ENCODE peak calls at places on chromosomes 6 and 20, in four cellular contexts. V, K, W and Y are unnamed samples.

GRCh38 chr20:38429301-38429700 is 5.8 kb downstream of the SNHG17 start:
- DNase-seq in K (no peak), V (no peak), W (no peak), Y (no peak)

GRCh38 chr6:29647927-29648642 is 8.8 kb upstream of the MOG start:
- DNase-seq in V (peak), W (peak), K (no peak), Y (no peak)

GRCh38 chr6:30748301-30748769 is 4.0 kb upstream of the IER3 start:
- DNase-seq in K (no peak), V (no peak), W (no peak), Y (peak)

GRCh38 chr6:32627831-32628230 is 9.4 kb upstream of the HLA-DQA1 start:
- DNase-seq in W (no peak), V (peak), K (no peak), Y (no peak)

GRCh38 chr6:43070028-43070632 is 6.0 kb upstream of the PTK7 start:
- DNase-seq in V (no peak), K (no peak), W (peak), Y (no peak)

GRCh38 chr6:109053285-109053684 is 41.4 kb downstream of the SESN1 start:
- DNase-seq in K (no peak), V (no peak), W (no peak), Y (no peak)

GRCh38 chr20:7010584-7010983 is 243.1 kb downstream of the BMP2 start:
- DNase-seq in W (no peak), V (no peak), K (no peak), Y (no peak)

GRCh38 chr6:109379706-109380105 is 2.6 kb downstream of the CD164 start:
- DNase-seq in K (no peak), V (peak), W (no peak), Y (no peak)

GRCh38 chr6:7932625-7933024 is 22.0 kb upstream of the TXNDC5 start:
- DNase-seq in V (no peak), W (no peak), K (no peak), Y (no peak)

GRCh38 chr20:23034721-23035671 is at the start of gene SSTR4:
- DNase-seq in V (no peak), W (no peak), K (no peak), Y (no peak)

GRCh38 chr6:134446228-134446848 is 128.4 kb upstream of the SGK1 start:
- DNase-seq in K (no peak), W (peak), V (no peak), Y (no peak)

GRCh38 chr20:57103146-57103800 is 163.2 kb downstream of the BMP7 start:
- DNase-seq in V (no peak), W (no peak), K (no peak), Y (no peak)

GRCh38 chr20:4937422-4938319 is 63.6 kb downstream of the SLC23A2 start:
- DNase-seq in W (no peak), V (no peak), K (no peak), Y (no peak)

GRCh38 chr6:142819603-142820335 is 125.2 kb downstream of the HIVEP2 start:
- DNase-seq in W (no peak), V (no peak), K (no peak), Y (no peak)

DNA sequence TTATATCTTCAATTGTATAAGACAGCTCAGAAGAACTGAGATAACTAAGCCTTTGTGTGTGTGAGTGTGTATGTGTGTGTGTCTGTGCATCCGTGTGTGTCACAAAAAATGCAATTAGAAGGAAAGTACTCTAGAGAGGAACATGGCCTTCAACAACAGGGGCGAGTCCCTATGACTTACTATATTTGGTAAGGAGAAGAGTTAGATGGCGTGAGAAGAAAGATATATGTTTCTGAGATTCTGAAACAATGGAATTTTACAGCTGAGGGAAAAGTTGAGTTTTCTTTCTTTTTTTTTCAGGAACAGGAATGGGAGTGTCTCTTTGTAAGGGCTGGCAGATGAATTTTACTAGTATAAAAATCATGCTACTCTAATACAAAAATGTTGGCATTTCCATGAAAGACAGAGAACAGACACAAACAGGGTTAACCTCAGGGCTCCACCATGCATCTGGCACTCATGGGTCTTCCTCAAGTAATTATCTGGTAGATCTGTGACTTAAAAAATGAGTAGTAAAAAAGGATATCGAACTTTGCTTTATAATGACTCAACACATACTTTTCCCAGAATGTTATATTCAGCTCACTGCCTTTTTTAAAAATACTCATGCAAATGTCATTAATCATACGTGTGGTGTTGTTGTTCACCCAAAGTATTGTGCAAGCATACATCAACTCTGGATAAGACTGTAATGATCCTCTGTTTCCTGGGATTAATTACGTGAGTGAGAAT is 12.9 kb upstream of the SASH1 start:
- DNase-seq in V (peak), K (peak), W (no peak), Y (no peak)
- H3K27ac ChIP-seq in V (peak), K (peak), W (peak), Y (peak)

GRCh38 chr20:875115-875514 is 41.0 kb downstream of the ANGPT4 start:
- DNase-seq in K (no peak), W (no peak), V (no peak), Y (no peak)

GRCh38 chr20:872855-873520 is 39.5 kb downstream of the FAM110A start:
- DNase-seq in W (peak), K (no peak), V (no peak), Y (no peak)

GRCh38 chr20:871436-871835 is 37.9 kb downstream of the FAM110A start:
- DNase-seq in K (no peak), V (no peak), W (no peak), Y (no peak)

GRCh38 chr20:871948-872347 is 38.4 kb downstream of the FAM110A start:
- DNase-seq in V (no peak), W (no peak), K (no peak), Y (no peak)

DNA sequence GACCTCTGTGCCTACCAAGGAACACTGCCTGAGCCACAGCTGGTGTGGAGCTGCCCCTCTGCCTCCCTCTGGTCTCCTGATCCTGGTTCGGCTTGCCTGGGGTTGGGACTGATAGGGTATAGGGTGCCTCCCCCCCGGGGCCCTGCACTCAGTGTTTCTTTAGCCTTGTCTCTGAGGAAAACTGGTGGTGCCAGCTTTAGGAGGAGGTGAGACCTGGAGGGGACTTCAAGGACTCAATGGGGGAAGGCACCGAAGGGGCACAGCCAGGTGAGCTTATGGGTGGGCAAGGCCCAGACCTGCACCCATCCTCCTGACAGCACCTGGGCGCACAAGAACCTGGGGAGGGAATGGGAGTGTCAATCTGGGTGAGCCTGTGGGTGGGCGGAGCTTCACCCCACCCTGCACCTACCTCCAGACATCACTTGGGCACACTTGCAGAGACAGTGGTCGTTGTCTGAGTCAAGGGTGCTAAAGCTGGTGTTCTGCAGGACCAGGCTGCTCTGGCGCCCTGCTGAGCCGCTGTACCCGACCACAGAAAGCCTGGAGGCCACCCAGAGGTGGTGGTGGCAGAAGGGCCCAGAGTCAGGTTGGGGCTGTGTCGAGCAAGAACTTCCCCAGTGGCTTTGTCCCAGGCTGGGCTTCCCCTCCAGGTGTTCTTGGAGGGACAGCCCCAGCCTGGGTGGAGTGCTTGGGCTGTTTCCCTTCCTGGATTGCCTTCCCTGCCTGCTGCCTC is 40.5 kb downstream of the FAM110A start:
- DNase-seq in V (no peak), K (no peak), W (no peak), Y (no peak)
- H3K27ac ChIP-seq in V (no peak), K (no peak), W (no peak), Y (no peak)

GRCh38 chr6:112018619-112019416 is 35.1 kb upstream of the CCN6 start:
- DNase-seq in V (peak), K (no peak), W (peak), Y (no peak)

GRCh38 chr6:112017169-112017568 is 36.7 kb upstream of the CCN6 start:
- DNase-seq in K (no peak), W (no peak), V (no peak), Y (no peak)

GRCh38 chr6:112019619-112020018 is 34.3 kb upstream of the CCN6 start:
- DNase-seq in V (no peak), K (no peak), W (no peak), Y (no peak)

GRCh38 chr6:112016335-112016734 is 37.6 kb upstream of the CCN6 start:
- DNase-seq in W (no peak), V (peak), K (no peak), Y (no peak)

DNA sequence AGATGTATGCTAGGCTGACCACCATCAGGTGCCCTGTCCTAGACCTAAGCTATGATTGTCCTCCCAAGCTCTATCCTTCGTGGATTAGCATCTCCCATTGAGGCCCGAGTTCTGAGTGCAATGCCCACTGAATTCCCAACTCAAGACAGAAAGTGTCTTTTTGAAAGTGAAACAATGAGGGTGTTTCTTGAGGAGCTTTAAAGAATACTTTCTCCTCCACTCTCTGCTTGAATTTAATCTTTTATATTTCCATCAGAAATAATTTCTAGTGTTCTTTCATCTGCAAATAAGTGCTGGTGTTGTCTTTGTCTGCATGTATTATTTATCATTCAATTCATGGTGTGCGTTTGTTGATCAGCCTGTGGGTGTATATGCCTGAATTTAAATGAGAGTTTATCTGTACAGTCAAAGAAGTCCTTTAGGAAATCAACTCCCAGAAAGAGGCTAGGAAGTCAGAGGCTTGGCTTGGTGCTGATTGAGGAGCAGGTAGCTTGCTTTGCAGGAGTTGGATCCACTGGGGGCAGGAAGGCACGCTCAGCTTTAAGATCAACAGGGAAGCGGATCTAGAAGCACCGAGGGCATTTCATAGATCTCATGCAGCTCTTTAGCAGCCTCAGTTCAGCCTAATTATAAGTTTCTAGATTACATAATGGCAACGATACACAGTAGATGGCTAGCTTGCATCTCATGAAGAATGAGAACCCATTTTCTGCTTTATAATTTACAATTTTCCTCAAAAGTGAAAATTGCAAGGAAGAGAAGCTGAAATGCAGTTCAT is 36.0 kb upstream of the CCN6 start:
- DNase-seq in V (no peak), W (no peak), K (no peak), Y (no peak)
- H3K27ac ChIP-seq in V (no peak), W (no peak), K (no peak), Y (no peak)

GRCh38 chr6:151068761-151069312 is 170.9 kb upstream of the AKAP12 start:
- DNase-seq in V (peak), K (no peak), W (no peak), Y (no peak)
- H3K27ac ChIP-seq in V (peak), K (peak), W (peak), Y (peak)

DNA sequence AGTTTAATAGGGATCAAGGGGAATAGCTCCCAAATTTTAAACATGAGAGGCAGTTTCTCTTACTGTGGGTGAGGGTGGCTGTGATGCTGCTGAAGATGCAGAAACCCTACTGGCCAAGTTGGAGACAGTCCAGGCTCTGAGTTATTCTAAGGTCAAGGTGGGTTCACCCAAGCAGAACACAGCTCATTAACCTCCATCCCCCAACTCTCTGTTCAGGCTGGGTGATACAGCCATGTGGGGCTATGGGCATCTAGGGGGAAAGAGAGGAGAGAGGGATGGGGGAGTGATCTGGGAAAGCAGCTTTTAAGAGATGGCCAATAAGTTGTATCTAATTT is 18.9 kb upstream of the TRAM2 start:
- DNase-seq in V (no peak), W (no peak), K (no peak), Y (no peak)
- H3K27ac ChIP-seq in V (peak), W (peak), K (peak), Y (no peak)

DNA sequence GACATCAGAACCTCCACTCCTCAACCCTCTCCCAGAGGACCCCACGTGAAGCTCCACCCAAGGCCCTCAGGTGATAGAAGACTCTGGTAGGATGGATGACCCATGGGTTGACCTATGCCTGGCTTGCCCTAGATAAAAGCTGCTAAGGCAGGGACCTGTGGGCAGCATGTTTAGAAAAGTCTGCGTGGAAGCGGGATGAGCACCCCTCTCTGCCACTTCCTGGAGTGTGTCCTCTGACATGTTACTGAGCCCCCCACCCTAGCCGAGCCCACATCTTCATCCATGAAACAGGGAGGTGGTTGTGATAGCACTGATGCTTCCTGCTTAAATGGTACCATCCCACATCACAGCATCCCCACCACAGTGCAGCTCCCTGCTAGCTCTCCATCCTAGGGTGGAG is 21.8 kb downstream of the MOCS1 start:
- DNase-seq in K (no peak), W (no peak), V (no peak), Y (no peak)
- H3K27ac ChIP-seq in K (no peak), W (no peak), V (no peak), Y (no peak)

GRCh38 chr6:25066593-25066992 is 130.8 kb upstream of the RIPOR2 start:
- DNase-seq in K (no peak), W (no peak), V (no peak), Y (no peak)
- H3K27ac ChIP-seq in K (no peak), W (no peak), V (no peak), Y (no peak)